ENCODE peak calls at places on chromosomes 3 and 15, in four cellular contexts. Y is GM23338, U is fibroblast of lung, Q is tibial artery. Z is an unnamed sample.
A peak's percentile ranks its signal among the peaks of the same experiment; 100 is the strongest.

GRCh38 chr15:99409097-99409473 is 156.7 kb upstream of the MEF2A start:
- DNase-seq in Y (peak; percentile 68), Q (peak; percentile 81), U (peak; percentile 72), Z (peak; percentile 70)

GRCh38 chr3:195204360-195205166 is 66.4 kb downstream of the XXYLT1 start:
- DNase-seq in Y (no peak), U (peak; percentile 88), Q (no peak), Z (no peak)

GRCh38 chr3:153055217-153055616 is 106.8 kb upstream of the RAP2B start:
- DNase-seq in Y (no peak), U (no peak), Q (no peak), Z (no peak)

GRCh38 chr15:99438691-99439523 is 126.9 kb upstream of the MEF2A start:
- DNase-seq in Q (peak; percentile 52), U (no peak), Y (peak; percentile 25), Z (peak; percentile 25)

GRCh38 chr3:177169936-177170722 is 27.2 kb downstream of the TBL1XR1 start:
- DNase-seq in U (no peak), Y (peak; percentile 46), Q (no peak), Z (no peak)

GRCh38 chr3:72536206-72536887 is 311.9 kb downstream of the SHQ1 start:
- DNase-seq in U (no peak), Q (no peak), Y (no peak), Z (no peak)

GRCh38 chr3:67635257-67635656 is 19.2 kb downstream of the SUCLG2 start:
- DNase-seq in U (peak; percentile 85), Y (no peak), Q (no peak), Z (no peak)

GRCh38 chr15:81098884-81099601 is 35.0 kb upstream of the CFAP161 start:
- DNase-seq in Q (no peak), U (no peak), Y (no peak), Z (peak; percentile 44)

DNA sequence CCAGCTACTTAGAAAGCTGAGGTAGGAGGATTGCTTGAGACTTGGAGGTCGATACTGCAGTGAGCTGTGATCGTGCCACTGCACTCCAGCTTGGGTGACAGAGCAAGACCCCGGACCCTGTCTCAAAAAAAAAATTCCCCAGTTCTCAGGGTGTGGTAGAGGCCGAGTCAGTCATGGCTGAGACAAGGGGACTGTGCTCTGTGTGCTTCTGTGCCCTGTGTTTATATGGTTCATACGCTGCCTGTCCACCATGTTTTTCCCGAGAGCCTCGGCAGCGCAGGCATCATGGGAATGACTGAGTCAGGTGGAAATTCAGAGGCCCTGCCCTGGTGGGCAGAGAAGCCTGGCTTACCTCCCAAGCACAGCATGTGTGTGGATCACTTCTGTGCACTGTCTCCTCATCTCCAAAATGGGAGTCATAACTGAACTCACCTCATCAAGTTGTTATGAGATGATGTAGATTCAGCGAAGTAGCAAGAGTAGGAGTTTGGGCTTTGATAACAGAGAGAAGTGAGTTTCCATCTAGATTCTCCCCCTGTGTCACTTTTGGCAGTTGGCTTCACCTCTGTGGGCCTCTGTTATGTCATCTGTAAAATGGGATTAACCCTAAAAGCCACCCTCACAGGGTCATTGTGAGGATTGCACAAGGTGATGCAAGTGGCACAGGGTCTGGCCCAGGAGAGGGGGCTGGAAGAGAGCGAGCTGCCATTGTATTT is 56.9 kb downstream of the FLNB start:
- DNase-seq in Q (no peak), U (no peak), Y (no peak), Z (no peak)
- H3K4me1 ChIP-seq in Q (peaks cover 80% of the 10 kb centered on the region), U (peaks cover 18% of the 10 kb centered on the region), Y (peaks cover 48% of the 10 kb centered on the region), Z (no peaks in the 10 kb centered on the region)

DNA sequence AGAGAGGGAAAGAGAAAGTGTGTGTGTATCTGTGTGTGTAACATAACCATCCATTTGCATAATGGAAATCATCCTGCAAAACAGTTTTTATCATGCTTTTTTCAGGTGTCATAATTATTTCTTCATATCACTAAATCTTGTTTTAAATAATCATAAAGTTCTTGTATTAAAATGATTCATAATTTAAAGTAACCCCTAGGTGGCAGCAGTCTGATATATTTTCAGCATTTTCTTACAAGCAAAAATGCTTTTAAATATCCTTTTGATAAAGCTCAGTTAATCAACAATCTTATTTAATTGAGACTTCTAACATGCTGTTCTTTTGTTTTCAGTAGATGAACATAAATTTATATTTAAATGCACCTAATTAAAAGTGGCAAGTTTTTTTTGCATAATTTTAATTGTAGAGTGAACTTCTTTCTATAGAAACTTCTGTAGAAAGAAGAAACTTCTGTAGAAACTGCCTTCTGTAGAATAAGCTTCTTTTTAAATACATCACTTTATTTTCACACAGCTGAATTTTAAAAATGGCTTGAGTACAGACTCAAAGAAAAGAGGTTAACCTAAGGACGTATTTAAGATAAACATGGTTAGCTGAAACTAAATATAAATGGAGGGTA is 72.5 kb downstream of the OPA1 start:
- DNase-seq in Y (peak; percentile 35), Q (no peak), U (peak; percentile 70), Z (no peak)
- TF ChIP-seq CTCF in Y (peak; percentile 67), Q (peak; percentile 38), U (peak; percentile 31), Z (peak; percentile 58)

DNA sequence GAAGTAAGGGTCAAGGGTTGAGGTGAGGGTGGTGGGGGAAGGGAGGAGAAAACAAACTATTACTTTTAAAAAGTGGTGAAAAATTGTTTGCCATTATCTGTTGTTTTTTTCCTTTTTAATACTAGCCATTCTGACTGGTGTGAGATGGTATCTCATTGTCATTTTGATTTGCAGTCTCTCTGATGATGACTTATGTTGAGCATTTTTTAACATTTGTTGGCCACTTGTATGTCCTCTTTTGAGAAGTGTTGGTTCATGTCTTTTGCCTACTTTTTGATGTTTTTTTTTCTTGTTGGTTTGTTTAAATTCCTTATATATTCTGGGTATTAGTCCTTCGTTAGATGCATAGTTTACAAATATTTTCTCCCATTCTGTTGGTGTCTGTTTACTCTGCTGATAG is 185.9 kb upstream of the ANKRD28 start:
- DNase-seq in Q (no peak), U (no peak), Y (no peak), Z (no peak)
- H3K27me3 ChIP-seq in Q (no peaks in the 10 kb centered on the region), U (no peaks in the 10 kb centered on the region), Y (no peaks in the 10 kb centered on the region), Z (no peaks in the 10 kb centered on the region)

DNA sequence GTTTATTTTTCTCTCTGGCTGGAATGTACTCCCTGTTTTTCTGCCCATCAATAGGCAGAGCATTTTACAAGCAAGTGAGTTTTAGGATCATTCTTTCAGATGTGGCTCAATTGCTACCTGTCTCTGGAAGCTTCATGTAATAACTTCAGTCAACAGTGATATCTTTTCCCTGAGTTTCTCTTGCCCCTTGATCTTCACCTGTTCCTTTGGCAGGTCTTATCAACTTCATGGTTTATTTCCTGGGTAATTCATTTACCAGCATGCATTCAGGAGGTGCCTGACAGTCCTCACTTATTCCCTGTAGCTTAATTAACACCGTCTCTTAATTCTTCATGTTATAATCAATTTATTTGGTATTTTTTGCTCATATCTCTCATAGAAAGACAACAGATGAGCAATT is 184.8 kb upstream of the CTDSPL start:
- DNase-seq in Y (no peak), Q (no peak), U (no peak), Z (no peak)
- H3K4me1 ChIP-seq in Y (no peaks in the 10 kb centered on the region), Q (peaks cover 14% of the 10 kb centered on the region), U (no peaks in the 10 kb centered on the region), Z (peaks cover 10% of the 10 kb centered on the region)

GRCh38 chr15:82621970-82622369 is 25.2 kb downstream of the CPEB1 start:
- DNase-seq in Y (peak; percentile 45), Q (no peak), U (no peak), Z (no peak)
- TF ChIP-seq CTCF in Y (peak; percentile 52), Q (no peak), U (peak; percentile 16), Z (no peak)

GRCh38 chr15:83278191-83278590 is 6.3 kb downstream of the BNC1 start:
- DNase-seq in U (peak; percentile 7), Y (no peak), Q (no peak), Z (no peak)
- H3K27me3 ChIP-seq in U (no peaks in the 10 kb centered on the region), Y (peaks cover 42% of the 10 kb centered on the region), Q (peaks cover 31% of the 10 kb centered on the region), Z (peaks cover 76% of the 10 kb centered on the region)

DNA sequence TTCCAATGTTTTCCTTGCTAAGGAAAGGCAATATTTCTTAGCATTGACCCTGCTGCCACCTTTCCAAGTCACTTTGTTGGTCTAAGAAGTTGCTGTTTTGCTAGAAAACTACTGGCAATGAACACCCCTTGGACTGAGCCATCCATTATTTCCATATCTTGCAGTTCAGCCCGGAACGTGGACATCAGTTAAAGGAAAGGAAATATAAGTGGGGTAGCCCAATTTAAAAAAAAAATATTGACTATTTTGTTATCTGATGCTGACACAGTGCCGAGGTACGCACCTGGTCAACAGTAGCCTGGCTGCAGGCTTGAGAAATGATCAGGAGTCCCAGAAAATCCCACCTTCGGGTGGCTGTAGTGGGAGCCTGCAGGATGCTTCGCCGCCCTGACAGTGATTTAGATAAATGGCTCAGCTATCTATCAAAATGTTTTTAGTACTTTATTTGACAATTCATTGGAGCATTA is 1.4 kb downstream of the RARB start:
- DNase-seq in Y (no peak), U (no peak), Q (no peak), Z (no peak)
- H3K4me1 ChIP-seq in Y (peaks cover 48% of the 10 kb centered on the region), U (peaks cover 3% of the 10 kb centered on the region), Q (peaks cover 6% of the 10 kb centered on the region), Z (peaks cover 2% of the 10 kb centered on the region)

GRCh38 chr3:188542196-188542595 is 388.2 kb downstream of the LPP start:
- DNase-seq in U (no peak), Q (no peak), Y (no peak), Z (no peak)

GRCh38 chr3:188539631-188540194 is 385.8 kb downstream of the LPP start:
- DNase-seq in Y (no peak), U (no peak), Q (no peak), Z (no peak)

GRCh38 chr3:188546835-188547670 is 393.1 kb downstream of the LPP start:
- DNase-seq in Y (no peak), Q (no peak), U (peak; percentile 61), Z (no peak)

DNA sequence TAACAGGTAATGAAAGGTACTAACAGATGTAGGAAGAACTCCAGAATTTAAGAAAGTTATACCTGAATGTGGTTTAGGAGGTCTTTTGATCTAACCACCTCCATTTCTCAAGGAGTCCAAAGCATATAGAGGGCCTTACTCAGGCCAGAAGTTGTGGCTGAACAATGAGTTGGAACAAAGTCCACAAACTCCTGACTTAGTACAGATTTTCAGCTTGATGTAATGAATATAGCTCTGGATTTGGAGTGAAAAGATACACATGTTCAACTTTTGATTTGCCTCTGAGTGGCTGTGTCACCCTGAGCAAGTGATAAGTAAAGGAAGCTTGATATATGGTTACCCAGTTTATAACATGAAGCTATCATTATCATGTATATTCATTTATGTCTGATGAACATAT is 390.1 kb downstream of the LPP start:
- DNase-seq in Y (no peak), U (no peak), Q (no peak), Z (no peak)
- TF ChIP-seq CTCF in Y (no peak), U (no peak), Q (no peak), Z (no peak)

Z was measured in heart right ventricle.